ENCODE peak calls at places on chromosomes 13 and 19, in ten cellular contexts. J, E, F, S, P, U, B, Q, O and I are unnamed samples. For H3K27me3, the result is how much of the 10 kb centered on the place peaks cover.

GRCh38 chr13:27035892-27036235 is 135.7 kb downstream of the USP12 start:
- DNase-seq in J (no peak), E (no peak), F (no peak), S (no peak), P (no peak), U (no peak), B (no peak), Q (no peak), O (no peak), I (peak)

GRCh38 chr19:36894849-36895383 is 21.2 kb downstream of the ZNF829 start:
- DNase-seq in J (no peak), E (no peak), F (no peak), S (no peak), P (no peak), U (no peak), B (no peak), Q (no peak), O (no peak), I (no peak)

GRCh38 chr13:47837906-47838305 is 163.2 kb downstream of the SUCLA2 start:
- DNase-seq in J (no peak), E (no peak), F (no peak), S (no peak), P (no peak), U (no peak), B (no peak), Q (no peak), O (no peak), I (no peak)

GRCh38 chr13:98478134-98479129 is 98.5 kb downstream of the STK24 start:
- DNase-seq in J (no peak), E (no peak), F (no peak), S (no peak), P (no peak), U (no peak), B (no peak), Q (no peak), O (no peak), I (peak)

GRCh38 chr13:114166381-114167131 is 12.5 kb upstream of the CFAP97D2 start:
- DNase-seq in J (no peak), E (no peak), F (no peak), S (peak), P (peak), U (peak), B (no peak), Q (no peak), O (no peak), I (no peak)

GRCh38 chr19:45798995-45799517 is 6.4 kb upstream of the DMWD start:
- DNase-seq in J (peak), E (peak), F (peak), S (peak), P (peak), U (peak), B (peak), Q (no peak), O (no peak), I (peak)

GRCh38 chr13:29482504-29482903 is 113.0 kb downstream of the SLC7A1 start:
- DNase-seq in J (no peak), E (no peak), F (no peak), S (no peak), P (no peak), U (no peak), B (no peak), Q (no peak), O (no peak), I (no peak)

GRCh38 chr13:25922373-25922772 is 129.4 kb downstream of the SHISA2 start:
- DNase-seq in J (no peak), E (no peak), F (no peak), S (no peak), P (no peak), U (no peak), B (no peak), Q (no peak), O (no peak), I (no peak)

GRCh38 chr13:24339937-24340607 is 30.7 kb downstream of the C1QTNF9 start:
- DNase-seq in J (no peak), E (no peak), F (no peak), S (no peak), P (no peak), U (no peak), B (no peak), Q (no peak), O (no peak), I (no peak)

GRCh38 chr13:85586422-85586831 is 212.8 kb downstream of the SLITRK6 start:
- DNase-seq in J (peak), E (no peak), F (no peak), S (no peak), P (no peak), U (no peak), B (no peak), Q (no peak), O (no peak), I (peak)

GRCh38 chr19:6362351-6362801 is 1.0 kb downstream of the CLPP start:
- DNase-seq in J (no peak), E (peak), F (peak), S (no peak), P (no peak), U (no peak), B (no peak), Q (no peak), O (no peak), I (no peak)

GRCh38 chr13:37068962-37069361 is 9.5 kb upstream of the SUPT20H start:
- DNase-seq in J (no peak), E (no peak), F (no peak), S (no peak), P (no peak), U (no peak), B (no peak), Q (no peak), O (no peak), I (peak)

GRCh38 chr13:31096624-31097302 is 64.9 kb downstream of the HSPH1 start:
- DNase-seq in J (peak), E (no peak), F (no peak), S (no peak), P (no peak), U (no peak), B (peak), Q (no peak), O (no peak), I (peak)

GRCh38 chr19:48737360-48737998 is 2.9 kb downstream of the RASIP1 start:
- DNase-seq in J (no peak), E (no peak), F (no peak), S (no peak), P (no peak), U (no peak), B (peak), Q (no peak), O (no peak), I (no peak)

GRCh38 chr19:14475251-14476073 is at the start of gene PTGER1:
- DNase-seq in J (no peak), E (no peak), F (no peak), S (no peak), P (no peak), U (no peak), B (no peak), Q (no peak), O (no peak), I (peak)

GRCh38 chr19:55146648-55147218 is 2.3 kb downstream of the TNNT1 start:
- DNase-seq in J (peak), E (no peak), F (no peak), S (no peak), P (no peak), U (no peak), B (no peak), Q (no peak), O (no peak), I (peak)

GRCh38 chr13:27309967-27310598 is 39.5 kb downstream of the RASL11A start:
- DNase-seq in J (peak), E (no peak), F (no peak), S (no peak), P (no peak), U (no peak), B (no peak), Q (no peak), O (no peak), I (peak)

GRCh38 chr19:18541258-18541991 is 1.9 kb downstream of the FKBP8 start:
- DNase-seq in J (peak), E (no peak), F (no peak), S (no peak), P (no peak), U (no peak), B (no peak), Q (no peak), O (no peak), I (no peak)

GRCh38 chr19:4007836-4008539 is 452 bp downstream of the PIAS4 start:
- DNase-seq in J (no peak), E (peak), F (no peak), S (no peak), P (no peak), U (no peak), B (no peak), Q (no peak), O (no peak), I (no peak)

GRCh38 chr19:45496349-45496953 is 396 bp downstream of the RTN2 start:
- DNase-seq in J (no peak), E (no peak), F (no peak), S (no peak), P (no peak), U (peak), B (no peak), Q (no peak), O (no peak), I (peak)

GRCh38 chr19:6736917-6737283 is 480 bp downstream of the GPR108 start:
- DNase-seq in J (no peak), E (no peak), F (peak), S (no peak), P (no peak), U (no peak), B (no peak), Q (no peak), O (no peak), I (no peak)

GRCh38 chr13:46712524-46712923 is 84.4 kb downstream of the ESD start:
- DNase-seq in J (no peak), E (no peak), F (no peak), S (no peak), P (no peak), U (no peak), B (no peak), Q (no peak), O (no peak), I (no peak)

GRCh38 chr19:47357788-47358680 is 8.9 kb downstream of the DHX34 start:
- DNase-seq in J (no peak), E (no peak), F (no peak), S (no peak), P (no peak), U (no peak), B (no peak), Q (no peak), O (no peak), I (no peak)

GRCh38 chr19:18167975-18168645 is 5.5 kb upstream of the IFI30 start:
- DNase-seq in J (no peak), E (peak), F (peak), S (no peak), P (peak), U (no peak), B (peak), Q (no peak), O (no peak), I (peak)

GRCh38 chr19:3095375-3096191 is 1.4 kb downstream of the GNA11 start:
- DNase-seq in J (peak), E (peak), F (peak), S (peak), P (no peak), U (peak), B (no peak), Q (no peak), O (no peak), I (peak)

GRCh38 chr19:42762782-42763181 is 2.7 kb downstream of the PSG8 start:
- DNase-seq in J (no peak), E (no peak), F (no peak), S (no peak), P (no peak), U (no peak), B (no peak), Q (no peak), O (no peak), I (no peak)

GRCh38 chr13:43766766-43767165 is 20.0 kb downstream of the ENOX1 start:
- DNase-seq in J (no peak), E (no peak), F (no peak), S (peak), P (peak), U (no peak), B (no peak), Q (no peak), O (no peak), I (no peak)

GRCh38 chr19:12800873-12801465 is 631 bp downstream of the PRDX2 start:
- DNase-seq in J (no peak), E (no peak), F (no peak), S (no peak), P (no peak), U (peak), B (no peak), Q (no peak), O (no peak), I (peak)

GRCh38 chr13:104057851-104058250 is 991.6 kb upstream of the SLC10A2 start:
- DNase-seq in J (no peak), E (no peak), F (no peak), S (no peak), P (no peak), U (no peak), B (no peak), Q (no peak), O (no peak), I (peak)

GRCh38 chr13:22012676-22013075 is 341.8 kb downstream of the FGF9 start:
- DNase-seq in J (no peak), E (no peak), F (no peak), S (no peak), P (no peak), U (no peak), B (no peak), Q (no peak), O (no peak), I (no peak)

GRCh38 chr19:48290341-48290922 is 20.6 kb downstream of the ZNF114 start:
- DNase-seq in J (peak), E (no peak), F (no peak), S (no peak), P (no peak), U (no peak), B (no peak), Q (no peak), O (no peak), I (no peak)

GRCh38 chr13:103839460-103839859 is 773.2 kb upstream of the SLC10A2 start:
- DNase-seq in J (no peak), E (no peak), F (no peak), S (no peak), P (no peak), U (no peak), B (no peak), Q (no peak), O (no peak), I (no peak)

GRCh38 chr13:107461751-107462150 is 753.6 kb downstream of the LIG4 start:
- DNase-seq in J (no peak), E (no peak), F (no peak), S (no peak), P (no peak), U (no peak), B (no peak), Q (no peak), O (no peak), I (no peak)

GRCh38 chr13:78978381-78978998 is 319.5 kb upstream of the OBI1 start:
- DNase-seq in J (peak), E (peak), F (peak), S (peak), P (no peak), U (no peak), B (peak), Q (no peak), O (no peak), I (peak)

GRCh38 chr19:45730389-45731288 is at the start of gene FBXO46:
- DNase-seq in J (peak), E (peak), F (peak), S (peak), P (peak), U (peak), B (peak), Q (peak), O (peak), I (peak)

GRCh38 chr19:38134538-38135149 is 89.4 kb downstream of the DPF1 start:
- DNase-seq in J (peak), E (no peak), F (no peak), S (peak), P (no peak), U (no peak), B (peak), Q (no peak), O (no peak), I (peak)

GRCh38 chr13:80009760-80010159 is 331.2 kb downstream of the SPRY2 start:
- DNase-seq in J (no peak), E (no peak), F (no peak), S (no peak), P (no peak), U (no peak), B (no peak), Q (no peak), O (no peak), I (no peak)

GRCh38 chr13:40187324-40187795 is 479.1 kb downstream of the FOXO1 start:
- DNase-seq in J (no peak), E (peak), F (peak), S (no peak), P (no peak), U (no peak), B (no peak), Q (no peak), O (no peak), I (no peak)

GRCh38 chr19:47756627-47756929 is 11.2 kb downstream of the NOP53 start:
- DNase-seq in J (no peak), E (no peak), F (no peak), S (no peak), P (no peak), U (no peak), B (no peak), Q (no peak), O (no peak), I (no peak)

GRCh38 chr13:112057434-112057735 is 9.6 kb upstream of the SOX1 start:
- DNase-seq in J (no peak), E (no peak), F (no peak), S (no peak), P (no peak), U (no peak), B (no peak), Q (no peak), O (no peak), I (no peak)
- H3K27me3 ChIP-seq in J (half or more), E (under half), F (half or more), S (half or more), P (half or more), U (under half), B (half or more), Q (half or more), O (half or more), I (under half)

DNA sequence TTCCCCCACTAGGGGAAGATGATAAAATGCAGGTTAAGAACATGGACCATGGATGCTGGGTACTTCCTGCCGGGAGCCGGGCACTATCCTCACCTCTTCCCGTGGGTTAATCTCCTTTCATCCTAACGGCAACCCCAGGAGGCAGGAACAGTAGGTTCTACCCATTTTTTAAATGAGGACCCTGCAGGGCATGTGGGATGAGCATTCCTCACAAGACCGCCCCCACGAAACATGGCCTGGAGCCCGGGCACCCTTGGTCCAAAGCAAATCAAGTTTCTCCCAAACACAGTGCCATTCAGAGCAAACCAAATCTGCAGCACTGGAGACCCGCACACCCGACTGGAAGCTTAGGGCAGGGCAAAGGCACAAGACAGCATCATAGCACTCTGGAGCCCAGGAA is 35.4 kb downstream of the COL4A2 start:
- DNase-seq in J (no peak), E (no peak), F (no peak), S (no peak), P (no peak), U (no peak), B (no peak), Q (no peak), O (no peak), I (no peak)
- H3K27me3 ChIP-seq in J (under half), E (under half), F (under half), S (under half), P (under half), U (under half), B (under half), Q (under half), O (under half), I (under half)

GRCh38 chr13:42703740-42704139 is 77.6 kb upstream of the FAM216B start:
- DNase-seq in J (no peak), E (no peak), F (no peak), S (no peak), P (no peak), U (no peak), B (no peak), Q (no peak), O (no peak), I (no peak)

GRCh38 chr13:42702726-42703125 is 78.7 kb upstream of the FAM216B start:
- DNase-seq in J (no peak), E (no peak), F (no peak), S (no peak), P (no peak), U (no peak), B (no peak), Q (no peak), O (no peak), I (no peak)

GRCh38 chr13:42696191-42696590 is 85.2 kb upstream of the FAM216B start:
- DNase-seq in J (peak), E (no peak), F (no peak), S (no peak), P (no peak), U (no peak), B (no peak), Q (no peak), O (no peak), I (peak)

DNA sequence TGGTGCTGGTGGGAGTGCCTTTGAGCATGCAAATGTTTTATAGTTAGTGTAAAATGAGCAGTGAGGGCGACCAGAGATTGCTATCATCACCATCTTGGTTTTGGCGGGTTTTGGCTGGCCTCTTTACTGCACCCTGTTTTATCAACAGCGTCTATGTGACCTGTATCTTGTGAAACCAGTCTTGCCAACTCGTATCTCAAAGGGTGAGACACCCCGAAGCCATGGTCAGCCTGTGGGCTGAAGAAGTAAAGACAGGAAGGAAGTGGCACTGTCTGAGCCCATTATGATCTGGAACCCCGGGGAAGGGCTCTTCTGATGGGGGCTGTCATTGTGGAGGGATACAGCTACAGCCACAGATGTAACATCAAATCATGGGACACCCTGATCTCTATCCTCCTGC is 81.5 kb upstream of the FAM216B start:
- DNase-seq in J (no peak), E (no peak), F (no peak), S (no peak), P (no peak), U (no peak), B (no peak), Q (no peak), O (no peak), I (no peak)
- H3K27me3 ChIP-seq in J (under half), E (under half), F (under half), S (under half), P (under half), U (under half), B (under half), Q (under half), O (under half), I (under half)

DNA sequence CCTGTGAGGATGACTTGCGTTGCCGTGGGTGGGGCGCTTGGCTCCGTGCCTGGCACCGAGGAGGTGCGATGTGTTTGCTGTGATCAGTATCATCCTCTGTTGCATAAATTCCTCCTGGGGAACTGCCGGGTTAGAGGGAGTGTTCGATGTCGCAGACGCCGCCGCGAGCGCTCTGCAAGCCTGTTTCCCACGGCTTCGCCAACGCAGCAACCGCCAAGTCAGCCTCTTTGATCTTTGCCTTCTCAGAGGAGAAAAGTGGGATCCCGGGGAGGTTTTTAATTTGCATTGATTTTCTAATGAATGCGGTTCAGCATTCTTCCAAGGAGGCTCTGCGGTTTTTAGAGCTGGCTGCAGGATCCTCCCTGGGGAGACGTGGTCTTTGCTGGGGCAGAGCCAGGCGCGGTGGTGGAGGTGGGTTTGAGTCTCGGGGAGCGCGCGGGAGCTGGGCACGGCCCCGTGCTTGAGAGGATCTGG is 7.6 kb downstream of the GPR32 start:
- DNase-seq in J (no peak), E (no peak), F (no peak), S (no peak), P (no peak), U (no peak), B (no peak), Q (no peak), O (no peak), I (no peak)
- H3K27me3 ChIP-seq in J (under half), E (under half), F (under half), S (half or more), P (half or more), U (under half), B (under half), Q (half or more), O (half or more), I (half or more)